ENCODE peak calls at places on chromosomes 16 and 17, in seven cellular contexts. V is pancreas, R is sigmoid colon, Q is astrocyte of the spinal cord, M is H9, Y is A549, O is GM13976. S is an unnamed sample.

GRCh38 chr16:88099563-88099890 is 148.3 kb downstream of the BANP start:
- DNase-seq in O (no peak), R (no peak), M (no peak), Q (no peak), V (no peak), Y (no peak), S (no peak)

GRCh38 chr17:81323083-81323369 is 27.9 kb upstream of the SLC38A10 start:
- DNase-seq in R (no peak), Q (no peak), O (no peak), V (no peak), M (no peak), Y (no peak), S (no peak)

GRCh38 chr17:76260669-76261068 is 4.5 kb upstream of the UBALD2 start:
- DNase-seq in Y (no peak), M (no peak), R (no peak), V (no peak), O (no peak), Q (no peak), S (no peak)

GRCh38 chr16:78720416-78720815 is 621.0 kb downstream of the WWOX start:
- DNase-seq in Q (no peak), V (no peak), R (no peak), Y (no peak), O (no peak), M (no peak), S (no peak)

GRCh38 chr17:35052780-35053179 is 10.7 kb downstream of the RFFL start:
- DNase-seq in R (no peak), Q (no peak), M (no peak), O (no peak), Y (no peak), V (no peak), S (no peak)

GRCh38 chr17:19445105-19445504 is 34.1 kb downstream of the RNF112 start:
- DNase-seq in O (no peak), Q (no peak), Y (no peak), M (no peak), V (no peak), R (no peak), S (no peak)

GRCh38 chr17:3801792-3802191 is 804 bp upstream of the ITGAE start:
- DNase-seq in O (no peak), Y (no peak), M (no peak), R (no peak), V (no peak), Q (no peak), S (no peak)

GRCh38 chr16:50272687-50273381 is 6.5 kb downstream of the ADCY7 start:
- DNase-seq in Y (no peak), V (no peak), R (peak; percentile 57), Q (no peak), O (no peak), M (no peak), S (no peak)

GRCh38 chr17:40542562-40543411 is 22.5 kb downstream of the CCR7 start:
- DNase-seq in Q (peak; percentile 98), M (peak; percentile 24), R (peak; percentile 98), V (peak; percentile 38), Y (peak; percentile 99), O (peak; percentile 78), S (peak; percentile 99)

GRCh38 chr17:1617620-1618174 is 10.9 kb downstream of the SLC43A2 start:
- DNase-seq in Y (peak; percentile 80), Q (peak; percentile 48), M (no peak), O (no peak), R (no peak), V (no peak), S (peak; percentile 89)

GRCh38 chr17:61235821-61236197 is 163.8 kb upstream of the TBX2 start:
- DNase-seq in Y (no peak), M (no peak), Q (peak; percentile 46), V (no peak), R (no peak), O (no peak), S (peak; percentile 50)

GRCh38 chr17:56819431-56820145 is 14.1 kb downstream of the C17orf67 start:
- DNase-seq in M (peak; percentile 90), V (peak; percentile 62), Q (peak; percentile 67), O (peak; percentile 80), Y (peak; percentile 91), R (no peak), S (peak; percentile 81)

GRCh38 chr17:82204831-82205719 is 7.6 kb downstream of the CCDC57 start:
- DNase-seq in R (no peak), Y (peak; percentile 70), O (no peak), M (no peak), Q (peak; percentile 77), V (peak; percentile 54), S (peak; percentile 70)

GRCh38 chr16:85569615-85570212 is 43.4 kb upstream of the GSE1 start:
- DNase-seq in Q (peak; percentile 90), M (peak; percentile 80), R (no peak), Y (no peak), O (peak; percentile 92), V (no peak), S (peak; percentile 52)

GRCh38 chr17:7047566-7047965 is 3.7 kb upstream of the SLC16A11 start:
- DNase-seq in O (no peak), Q (no peak), R (no peak), V (no peak), Y (no peak), M (no peak), S (no peak)

GRCh38 chr16:47258874-47259461 is 115.2 kb upstream of the NETO2 start:
- DNase-seq in O (peak; percentile 31), Y (peak; percentile 44), V (no peak), M (peak; percentile 31), Q (peak; percentile 13), R (no peak), S (peak; percentile 44)

GRCh38 chr17:73027130-73027741 is 65.3 kb downstream of the SLC39A11 start:
- DNase-seq in V (no peak), Q (peak; percentile 43), R (no peak), M (no peak), O (no peak), Y (no peak), S (peak; percentile 21)

GRCh38 chr17:48244121-48244711 is 136.7 kb downstream of the SNX11 start:
- DNase-seq in M (no peak), R (no peak), Y (peak; percentile 38), O (no peak), Q (peak; percentile 64), V (no peak), S (peak; percentile 77)

GRCh38 chr16:27786221-27786848 is 236.4 kb downstream of the KATNIP start:
- DNase-seq in O (no peak), R (no peak), M (no peak), V (no peak), Q (no peak), Y (no peak), S (no peak)

GRCh38 chr16:6016530-6017184 is 919.1 kb upstream of the EEF2KMT start:
- DNase-seq in Q (peak; percentile 36), Y (peak; percentile 22), M (peak; percentile 45), O (no peak), R (no peak), V (no peak), S (peak; percentile 4)

GRCh38 chr17:38585056-38585804 is 20.5 kb downstream of the SRCIN1 start:
- DNase-seq in R (no peak), Q (no peak), M (peak; percentile 81), V (no peak), Y (no peak), O (no peak), S (no peak)

GRCh38 chr17:71183083-71183697 is 937.6 kb upstream of the SOX9 start:
- DNase-seq in Y (no peak), O (no peak), Q (no peak), V (no peak), R (no peak), M (no peak), S (no peak)

GRCh38 chr17:67059372-67059771 is 15.0 kb downstream of the CACNG1 start:
- DNase-seq in Y (no peak), V (no peak), O (no peak), Q (no peak), M (peak; percentile 15), R (no peak), S (no peak)

GRCh38 chr17:28879886-28880571 is 17.5 kb downstream of the FLOT2 start:
- DNase-seq in R (no peak), Y (no peak), Q (no peak), M (no peak), O (no peak), V (no peak), S (no peak)

GRCh38 chr16:85983606-85984005 is 84.6 kb downstream of the IRF8 start:
- DNase-seq in R (peak; percentile 57), V (no peak), Y (no peak), Q (no peak), M (no peak), O (no peak), S (no peak)

GRCh38 chr17:34997355-34997862 is 17.1 kb downstream of the LIG3 start:
- DNase-seq in R (peak; percentile 91), Q (peak; percentile 84), M (no peak), V (peak; percentile 32), O (no peak), Y (no peak), S (peak; percentile 91)

GRCh38 chr17:48930435-48930873 is 14.2 kb downstream of the SNF8 start:
- DNase-seq in R (no peak), Y (no peak), Q (no peak), M (no peak), V (no peak), O (no peak), S (no peak)

GRCh38 chr17:27295945-27296344 is 2.0 kb downstream of the WSB1 start:
- DNase-seq in Y (no peak), V (no peak), M (no peak), Q (no peak), O (no peak), R (no peak), S (no peak)

GRCh38 chr17:73182616-73183310 is 10.1 kb upstream of the COG1 start:
- DNase-seq in R (no peak), Q (no peak), Y (no peak), V (no peak), O (no peak), M (no peak), S (no peak)

GRCh38 chr16:715448-716249 is 731 bp downstream of the METRN start:
- DNase-seq in Q (no peak), O (peak; percentile 63), R (no peak), V (no peak), M (peak; percentile 49), Y (no peak), S (no peak)
- TF ChIP-seq CTCF in Q (no peak), O (peak; percentile 33), R (no peak), V (no peak), M (peak; percentile 44), Y (peak; percentile 61), S (no peak)

GRCh38 chr16:66979011-66979717 is 9.2 kb upstream of the CES4A start:
- DNase-seq in O (peak; percentile 20), Q (no peak), V (no peak), R (peak; percentile 74), Y (no peak), M (no peak), S (peak; percentile 22)
- TF ChIP-seq CTCF in O (no peak), Q (no peak), V (no peak), R (no peak), Y (no peak), M (no peak), S (no peak)

GRCh38 chr17:50112694-50113093 is 17.3 kb downstream of the SAMD14 start:
- DNase-seq in Q (no peak), R (no peak), M (no peak), O (no peak), Y (no peak), V (peak; percentile 66), S (no peak)
- TF ChIP-seq CTCF in Q (no peak), R (peak; percentile 18), M (no peak), O (no peak), Y (no peak), V (no peak), S (no peak)

DNA sequence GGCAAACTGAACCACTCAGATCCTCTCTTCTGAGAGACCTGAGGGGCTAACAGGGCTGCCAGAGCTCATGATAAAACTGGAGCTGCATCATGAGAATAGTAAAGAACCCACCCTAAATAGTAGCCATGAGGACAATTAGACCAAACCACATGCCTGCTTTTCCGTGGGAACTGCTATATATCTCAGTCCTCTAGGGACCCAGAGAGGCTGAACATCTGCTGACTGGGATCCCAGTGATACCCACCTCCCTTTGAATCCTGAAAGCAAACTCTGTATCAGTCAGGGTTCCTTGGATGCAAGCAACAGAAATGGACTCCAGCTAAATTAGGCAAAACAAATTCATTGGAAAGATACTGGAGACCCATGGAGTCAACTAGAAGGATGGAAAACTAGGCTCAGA is 6.5 kb downstream of the MT1X start:
- DNase-seq in Q (no peak), V (no peak), Y (no peak), M (no peak), O (no peak), R (no peak), S (no peak)
- TF ChIP-seq CTCF in Q (no peak), V (no peak), Y (no peak), M (no peak), O (no peak), R (no peak), S (no peak)

S was measured in fibroblast of pulmonary artery.